ENCODE peak calls at places on chromosomes 4 and X, in four cellular contexts. O is GM13977, V is progenitor cell of endocrine pancreas, R is lower leg skin. H is an unnamed sample.

GRCh38 chrX:153245288-153245731 is 66.2 kb downstream of the MAGEA1 start:
- DNase-seq in O (no peak), V (no peak), R (no peak), H (no peak)

GRCh38 chr4:24642941-24643628 is 58.7 kb upstream of the DHX15 start:
- DNase-seq in O (no peak), V (no peak), R (no peak), H (no peak)

GRCh38 chrX:72107841-72108590 is 23.7 kb downstream of the RTL5 start:
- DNase-seq in O (no peak), V (no peak), R (peak; percentile 46), H (no peak)

GRCh38 chrX:134782796-134783195 is 124.5 kb upstream of the PLAC1 start:
- DNase-seq in O (no peak), V (no peak), R (no peak), H (no peak)

GRCh38 chrX:2874222-2875135 is 45.7 kb downstream of the GYG2 start:
- DNase-seq in O (no peak), V (no peak), R (no peak), H (no peak)

GRCh38 chrX:103356023-103356798 is at the start of gene TCEAL9:
- DNase-seq in O (no peak), V (peak; percentile 26), R (no peak), H (no peak)

GRCh38 chr4:127549521-127549920 is 83.2 kb upstream of the INTU start:
- DNase-seq in O (no peak), V (no peak), R (no peak), H (no peak)

GRCh38 chr4:107792691-107793090 is 32.0 kb upstream of the SGMS2 start:
- DNase-seq in O (no peak), V (no peak), R (no peak), H (no peak)

GRCh38 chr4:73944061-73944875 is 37.6 kb downstream of the PF4 start:
- DNase-seq in O (no peak), V (no peak), R (no peak), H (no peak)

GRCh38 chr4:102505708-102506107 is 4.5 kb downstream of the NFKB1 start:
- DNase-seq in O (no peak), V (no peak), R (no peak), H (no peak)

GRCh38 chr4:48742412-48742811 is 37.7 kb downstream of the FRYL start:
- DNase-seq in O (no peak), V (no peak), R (no peak), H (no peak)

GRCh38 chrX:16665089-16665488 is 15.1 kb downstream of the S100G start:
- DNase-seq in O (no peak), V (no peak), R (no peak), H (no peak)

GRCh38 chr4:18840499-18840898 is 818.9 kb upstream of the LCORL start:
- DNase-seq in O (no peak), V (no peak), R (no peak), H (no peak)

GRCh38 chrX:50971390-50971789 is 60.9 kb downstream of the BMP15 start:
- DNase-seq in O (no peak), V (no peak), R (no peak), H (no peak)

GRCh38 chr4:174317531-174317930 is 33.8 kb downstream of the CEP44 start:
- DNase-seq in O (no peak), V (no peak), R (no peak), H (no peak)

GRCh38 chrX:112759512-112759911 is 79.8 kb upstream of the LHFPL1 start:
- DNase-seq in O (no peak), V (no peak), R (no peak), H (no peak)

GRCh38 chr4:88792821-88793220 is 95.2 kb upstream of the NAP1L5 start:
- DNase-seq in O (no peak), V (no peak), R (no peak), H (no peak)

GRCh38 chrX:42739258-42739657 is 38.7 kb downstream of the PPP1R2C start:
- DNase-seq in O (no peak), V (no peak), R (no peak), H (no peak)

GRCh38 chrX:96907888-96908287 is 24.2 kb downstream of the RPA4 start:
- DNase-seq in O (no peak), V (no peak), R (no peak), H (no peak)

GRCh38 chr4:143260750-143261149 is 75.9 kb upstream of the GAB1 start:
- DNase-seq in O (no peak), V (no peak), R (no peak), H (no peak)

GRCh38 chrX:53398216-53398615 is 24.2 kb downstream of the SMC1A start:
- DNase-seq in O (no peak), V (no peak), R (no peak), H (no peak)

DNA sequence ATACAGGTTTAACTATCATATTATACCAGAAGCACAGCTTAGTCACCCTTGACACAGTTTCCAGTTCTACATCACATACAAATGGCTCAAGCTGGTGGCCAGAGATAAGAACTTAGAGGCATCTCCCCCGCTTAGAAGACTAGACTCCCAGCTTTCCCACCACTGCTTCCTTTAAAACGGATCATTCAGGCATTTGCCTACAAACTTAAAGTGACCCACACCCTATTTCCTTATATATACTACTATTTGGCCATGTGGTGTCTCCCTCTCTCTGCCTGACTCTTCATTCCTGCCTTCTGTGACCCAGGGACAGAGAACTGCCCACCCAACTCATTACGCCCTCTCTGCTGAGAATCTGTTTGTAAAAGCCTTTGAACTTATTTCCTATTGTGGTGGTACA is 781.2 kb upstream of the DIAPH2 start:
- DNase-seq in O (no peak), V (no peak), R (no peak), H (no peak)
- TF ChIP-seq CTCF in O (no peak), V (no peak), R (no peak), H (no peak)

DNA sequence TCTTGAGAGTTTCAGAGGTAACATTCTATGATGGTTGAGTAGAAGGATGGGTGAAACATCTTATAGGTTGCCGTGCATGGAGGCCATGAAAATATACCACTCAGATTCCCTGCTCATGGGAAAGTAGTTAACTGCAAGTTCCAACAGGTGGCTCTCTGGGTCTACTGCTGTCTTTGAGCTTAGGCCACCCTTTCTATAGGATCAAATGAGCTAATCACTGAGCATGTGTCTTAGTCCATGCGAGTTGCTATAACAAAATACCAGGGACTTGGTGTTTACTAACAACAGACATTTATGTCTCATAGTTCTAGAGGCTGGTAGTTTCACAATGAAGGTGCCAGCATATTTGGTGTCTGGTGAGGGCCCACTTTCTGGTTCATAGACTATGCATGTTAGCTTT is 144.8 kb upstream of the UNC5C start:
- DNase-seq in O (no peak), V (no peak), R (no peak), H (no peak)
- TF ChIP-seq CTCF in O (no peak), V (no peak), R (no peak), H (no peak)

GRCh38 chr4:3437998-3438846 is 3.5 kb upstream of the HGFAC start:
- DNase-seq in O (no peak), V (no peak), R (no peak), H (no peak)
- TF ChIP-seq CTCF in O (no peak), V (no peak), R (no peak), H (no peak)

GRCh38 chr4:14749910-14750309 is 252.4 kb upstream of the CPEB2 start:
- DNase-seq in O (peak; percentile 57), V (no peak), R (no peak), H (no peak)
- TF ChIP-seq CTCF in O (peak; percentile 60), V (peak; percentile 24), R (no peak), H (peak; percentile 66)

H was measured in esophagus squamous epithelium.